ENCODE peak calls at places on chromosomes 16 and 17, in five cellular contexts. G, F, L, B and D are unnamed samples.

GRCh38 chr16:87344931-87345631 is 27.9 kb upstream of the C16orf95 start:
- DNase-seq in G (no peak), F (no peak), L (peak; percentile 11), B (no peak), D (no peak)

GRCh38 chr17:7703584-7704574 is 1.1 kb upstream of the EFNB3 start:
- DNase-seq in B (no peak), G (peak; percentile 6), L (no peak), F (peak; percentile 69), D (no peak)

GRCh38 chr17:72995008-72995656 is 97.4 kb downstream of the SLC39A11 start:
- DNase-seq in L (no peak), G (no peak), B (no peak), F (no peak), D (no peak)

GRCh38 chr17:66720567-66720966 is 114.3 kb upstream of the CACNG5 start:
- DNase-seq in B (no peak), L (no peak), G (no peak), F (no peak), D (no peak)

GRCh38 chr16:4011225-4011939 is 104.9 kb downstream of the ADCY9 start:
- DNase-seq in B (no peak), F (no peak), G (no peak), L (no peak), D (no peak)

GRCh38 chr16:25914357-25914962 is 222.7 kb downstream of the HS3ST4 start:
- DNase-seq in F (no peak), L (no peak), G (no peak), B (no peak), D (no peak)

GRCh38 chr16:66043326-66043725 is 323.2 kb upstream of the CDH5 start:
- DNase-seq in B (no peak), G (no peak), L (no peak), F (peak; percentile 5), D (no peak)

GRCh38 chr16:86898386-86898785 is 320.0 kb downstream of the FOXL1 start:
- DNase-seq in G (no peak), B (no peak), L (no peak), F (no peak), D (no peak)